ENCODE peak calls at places on chromosomes 1 and 21, in five cellular contexts. S, Q, A, I and F are unnamed samples.

GRCh38 chr1:244100691-244101453 is 49.8 kb downstream of the ZBTB18 start:
- DNase-seq in S (no peak), Q (no peak), A (no peak), I (no peak), F (no peak)

GRCh38 chr1:201325678-201326060 is 42.4 kb downstream of the PKP1 start:
- DNase-seq in S (no peak), Q (no peak), A (no peak), I (no peak), F (no peak)

GRCh38 chr1:159798893-159799292 is 3.3 kb upstream of the FCRL6 start:
- DNase-seq in S (peak), Q (peak), A (peak), I (peak), F (peak)

GRCh38 chr1:107277022-107277421 is 136.2 kb downstream of the NTNG1 start:
- DNase-seq in S (no peak), Q (no peak), A (peak), I (no peak), F (peak)

GRCh38 chr1:3132685-3133084 is 63.7 kb downstream of the PRDM16 start:
- DNase-seq in S (no peak), Q (no peak), A (no peak), I (no peak), F (no peak)

GRCh38 chr1:93692451-93692861 is 10.8 kb upstream of the BCAR3 start:
- DNase-seq in S (no peak), Q (no peak), A (no peak), I (no peak), F (no peak)

GRCh38 chr1:3650248-3651010 is 526 bp upstream of the WRAP73 start:
- DNase-seq in S (no peak), Q (no peak), A (no peak), I (no peak), F (no peak)

GRCh38 chr1:181918893-181919728 is 142.4 kb downstream of the ZNF648 start:
- DNase-seq in S (no peak), Q (no peak), A (no peak), I (no peak), F (no peak)

GRCh38 chr1:77476460-77476859 is 194.6 kb downstream of the AK5 start:
- DNase-seq in S (no peak), Q (no peak), A (peak), I (no peak), F (no peak)

GRCh38 chr21:38420140-38420539 is 78.1 kb downstream of the ERG start:
- DNase-seq in S (no peak), Q (no peak), A (peak), I (no peak), F (no peak)

GRCh38 chr1:152347116-152347728 is 12.6 kb downstream of the FLG2 start:
- DNase-seq in S (peak), Q (peak), A (peak), I (peak), F (peak)

GRCh38 chr1:58928514-58928913 is 144.7 kb upstream of the JUN start:
- DNase-seq in S (no peak), Q (no peak), A (no peak), I (no peak), F (no peak)